ENCODE peak calls at places on chromosomes 13 and 19, in five cellular contexts. P, B, L, A and E are unnamed samples.

GRCh38 chr19:1921326-1921725 is 16.1 kb downstream of the ADAT3 start:
- DNase-seq in P (no peak), B (no peak), L (no peak), A (no peak), E (no peak)

GRCh38 chr13:69524459-69525155 is 583.0 kb upstream of the ATXN8OS start:
- DNase-seq in P (no peak), B (no peak), L (no peak), A (no peak), E (no peak)

GRCh38 chr13:99214691-99215090 is 14.0 kb downstream of the UBAC2 start:
- DNase-seq in P (no peak), B (no peak), L (no peak), A (no peak), E (no peak)

GRCh38 chr19:54209748-54210494 is 9.3 kb downstream of the RPS9 start:
- DNase-seq in P (no peak), B (no peak), L (peak), A (peak), E (no peak)

GRCh38 chr13:114222461-114222968 is 12.2 kb upstream of the CDC16 start:
- DNase-seq in P (no peak), B (no peak), L (no peak), A (no peak), E (no peak)

GRCh38 chr13:98934243-98934642 is 43.6 kb downstream of the DOCK9 start:
- DNase-seq in P (no peak), B (no peak), L (no peak), A (no peak), E (no peak)

GRCh38 chr19:5234412-5234811 is 106.2 kb downstream of the PTPRS start:
- DNase-seq in P (no peak), B (no peak), L (no peak), A (no peak), E (no peak)

GRCh38 chr19:5961969-5962945 is 15.7 kb downstream of the RANBP3 start:
- DNase-seq in P (peak), B (no peak), L (no peak), A (no peak), E (no peak)

GRCh38 chr13:31172535-31172934 is 10.8 kb upstream of the HSPH1 start:
- DNase-seq in P (no peak), B (no peak), L (no peak), A (no peak), E (no peak)

GRCh38 chr13:43132228-43132627 is 108.8 kb downstream of the DNAJC15 start:
- DNase-seq in P (no peak), B (peak), L (peak), A (peak), E (no peak)

GRCh38 chr19:19747357-19748220 is 14.7 kb upstream of the ZNF14 start:
- DNase-seq in P (no peak), B (no peak), L (no peak), A (no peak), E (no peak)

GRCh38 chr13:51638497-51638871 is 54.2 kb downstream of the WDFY2 start:
- DNase-seq in P (no peak), B (no peak), L (no peak), A (no peak), E (no peak)

GRCh38 chr13:51315658-51316057 is 23.8 kb upstream of the SERPINE3 start:
- DNase-seq in P (no peak), B (no peak), L (no peak), A (no peak), E (no peak)

GRCh38 chr19:607301-608154 is 17.8 kb downstream of the HCN2 start:
- DNase-seq in P (no peak), B (no peak), L (no peak), A (no peak), E (no peak)

GRCh38 chr13:85638815-85639393 is 160.3 kb downstream of the SLITRK6 start:
- DNase-seq in P (no peak), B (no peak), L (no peak), A (no peak), E (no peak)

GRCh38 chr13:20209937-20210336 is 17.2 kb upstream of the GJB2 start:
- DNase-seq in P (no peak), B (no peak), L (no peak), A (no peak), E (no peak)

GRCh38 chr19:46815833-46816627 is 27.6 kb upstream of the SLC1A5 start:
- DNase-seq in P (no peak), B (no peak), L (no peak), A (peak), E (no peak)

GRCh38 chr19:46634656-46635218 is 1.3 kb downstream of the GNG8 start:
- DNase-seq in P (no peak), B (no peak), L (no peak), A (no peak), E (no peak)

GRCh38 chr19:5838437-5839311 is 828 bp downstream of the FUT6 start:
- DNase-seq in P (no peak), B (no peak), L (no peak), A (no peak), E (no peak)

GRCh38 chr19:30163663-30164062 is 208.5 kb upstream of the ZNF536 start:
- DNase-seq in P (no peak), B (no peak), L (no peak), A (no peak), E (no peak)